ENCODE peak calls at places on chromosome 7, in eight cellular contexts. I is choroid plexus epithelial cell, C is brain microvascular endothelial cell, O is GM20000, B is Caco-2, L is upper lobe of right lung, Q is cardiac fibroblast, W is breast epithelium. N is an unnamed sample.
A peak's percentile ranks its signal among the peaks of the same experiment; 100 is the strongest.

GRCh38 chr7:2635810-2636701 is 4.3 kb downstream of the TTYH3 start:
- DNase-seq in I (no peak), C (no peak), O (no peak), B (no peak), L (peak; percentile 81), Q (peak; percentile 59), W (no peak), N (peak; percentile 45)

GRCh38 chr7:159086301-159086925 is 58.3 kb downstream of the VIPR2 start:
- DNase-seq in I (no peak), C (no peak), O (no peak), B (no peak), L (no peak), Q (no peak), W (no peak), N (peak; percentile 29)

GRCh38 chr7:43905209-43905946 is 1.0 kb downstream of the URGCP start:
- DNase-seq in I (no peak), C (no peak), O (no peak), B (peak; percentile 78), L (no peak), Q (peak; percentile 19), W (peak; percentile 19), N (no peak)

GRCh38 chr7:46713868-46714596 is 793.0 kb upstream of the IGFBP3 start:
- DNase-seq in I (peak; percentile 65), C (peak; percentile 38), O (no peak), B (no peak), L (no peak), Q (no peak), W (no peak), N (no peak)

GRCh38 chr7:151233804-151234203 is 1.5 kb downstream of the CHPF2 start:
- DNase-seq in I (no peak), C (no peak), O (peak; percentile 10), B (no peak), L (no peak), Q (no peak), W (no peak), N (no peak)

GRCh38 chr7:142813262-142813661 is 41.6 kb upstream of the EPHB6 start:
- DNase-seq in I (peak; percentile 83), C (peak; percentile 94), O (no peak), B (peak; percentile 79), L (no peak), Q (peak; percentile 88), W (no peak), N (no peak)

GRCh38 chr7:30703756-30704155 is 21.5 kb upstream of the CRHR2 start:
- DNase-seq in I (no peak), C (no peak), O (no peak), B (no peak), L (no peak), Q (peak; percentile 18), W (no peak), N (no peak)

GRCh38 chr7:44057849-44058758 is 7.3 kb downstream of the PGAM2 start:
- DNase-seq in I (no peak), C (no peak), O (no peak), B (no peak), L (peak; percentile 53), Q (no peak), W (no peak), N (peak; percentile 37)

GRCh38 chr7:5408777-5409176 is 14.9 kb downstream of the TNRC18 start:
- DNase-seq in I (peak; percentile 62), C (peak; percentile 82), O (no peak), B (no peak), L (no peak), Q (peak; percentile 70), W (no peak), N (no peak)

GRCh38 chr7:66043681-66044497 is 31.7 kb upstream of the ASL start:
- DNase-seq in I (peak; percentile 33), C (no peak), O (peak; percentile 26), B (peak; percentile 63), L (peak; percentile 88), Q (no peak), W (peak; percentile 36), N (peak; percentile 50)

GRCh38 chr7:80781561-80781979 is 137.3 kb downstream of the SEMA3C start:
- DNase-seq in I (peak; percentile 84), C (peak; percentile 65), O (no peak), B (no peak), L (no peak), Q (peak; percentile 91), W (peak; percentile 84), N (no peak)

GRCh38 chr7:46606771-46607170 is 685.7 kb upstream of the IGFBP3 start:
- DNase-seq in I (no peak), C (no peak), O (no peak), B (no peak), L (no peak), Q (no peak), W (no peak), N (no peak)

GRCh38 chr7:78620931-78621330 is 822.4 kb downstream of the PHTF2 start:
- DNase-seq in I (peak; percentile 5), C (no peak), O (no peak), B (peak; percentile 47), L (no peak), Q (peak; percentile 16), W (no peak), N (no peak)

GRCh38 chr7:155360495-155361362 is 63.1 kb downstream of the INSIG1 start:
- DNase-seq in I (no peak), C (no peak), O (no peak), B (no peak), L (peak; percentile 53), Q (no peak), W (no peak), N (peak; percentile 71)

GRCh38 chr7:80142853-80143580 is 8.4 kb downstream of the GNAI1 start:
- DNase-seq in I (no peak), C (no peak), O (no peak), B (no peak), L (no peak), Q (no peak), W (no peak), N (no peak)

GRCh38 chr7:50739744-50740455 is 42.8 kb downstream of the GRB10 start:
- DNase-seq in I (no peak), C (no peak), O (no peak), B (no peak), L (no peak), Q (peak; percentile 48), W (no peak), N (no peak)

GRCh38 chr7:90955641-90956207 is 308.5 kb upstream of the FZD1 start:
- DNase-seq in I (no peak), C (no peak), O (no peak), B (no peak), L (no peak), Q (no peak), W (no peak), N (no peak)

GRCh38 chr7:77393261-77393660 is 22.9 kb downstream of the GSAP start:
- DNase-seq in I (peak; percentile 39), C (no peak), O (peak; percentile 67), B (no peak), L (no peak), Q (peak; percentile 63), W (no peak), N (no peak)

GRCh38 chr7:29771081-29771832 is 35.1 kb upstream of the WIPF3 start:
- DNase-seq in I (no peak), C (no peak), O (no peak), B (no peak), L (no peak), Q (no peak), W (no peak), N (no peak)

GRCh38 chr7:904847-905246 is 28.5 kb downstream of the GET4 start:
- DNase-seq in I (peak; percentile 26), C (no peak), O (no peak), B (no peak), L (no peak), Q (peak; percentile 67), W (no peak), N (no peak)

GRCh38 chr7:585229-585711 is 65.6 kb upstream of the PDGFA start:
- DNase-seq in I (peak; percentile 58), C (peak; percentile 77), O (no peak), B (no peak), L (no peak), Q (peak; percentile 73), W (no peak), N (no peak)

GRCh38 chr7:100942038-100942774 is 7.1 kb upstream of the MUC3A start:
- DNase-seq in I (no peak), C (no peak), O (no peak), B (peak; percentile 71), L (no peak), Q (no peak), W (no peak), N (no peak)

DNA sequence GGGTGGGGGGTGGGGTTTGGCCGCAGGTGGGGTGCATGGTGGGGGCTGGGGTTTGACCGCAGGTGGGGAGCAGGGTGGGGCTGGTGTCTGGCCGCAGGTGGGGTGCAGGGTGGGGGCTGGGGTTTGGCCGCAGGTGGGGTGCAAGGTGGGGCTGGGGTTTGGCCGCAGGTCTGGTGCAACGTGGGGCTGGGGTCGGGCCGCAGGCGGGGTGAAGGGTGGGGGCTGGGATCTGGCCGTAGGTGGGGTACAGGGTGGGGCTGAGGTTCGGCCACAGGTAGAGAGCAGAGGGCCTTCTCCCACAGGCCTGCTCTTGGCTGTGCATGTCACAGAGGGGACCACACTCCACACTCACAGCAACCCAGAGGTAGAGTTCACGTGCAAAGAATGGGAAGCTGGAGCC is 586.6 kb downstream of the PTPRN2 start:
- DNase-seq in I (no peak), C (no peak), O (no peak), B (no peak), L (no peak), Q (no peak), W (no peak), N (peak; percentile 22)
- TF ChIP-seq CTCF in I (no peak), C (no peak), O (no peak), B (no peak), L (no peak), Q (no peak), W (no peak), N (no peak)

GRCh38 chr7:37921340-37921805 is 933 bp downstream of the EPDR1 start:
- DNase-seq in I (peak; percentile 60), C (peak; percentile 64), O (peak; percentile 55), B (peak; percentile 12), L (no peak), Q (peak; percentile 36), W (no peak), N (no peak)
- TF ChIP-seq CTCF in I (peak; percentile 29), C (peak; percentile 39), O (peak; percentile 16), B (no peak), L (peak; percentile 18), Q (peak; percentile 26), W (no peak), N (no peak)

DNA sequence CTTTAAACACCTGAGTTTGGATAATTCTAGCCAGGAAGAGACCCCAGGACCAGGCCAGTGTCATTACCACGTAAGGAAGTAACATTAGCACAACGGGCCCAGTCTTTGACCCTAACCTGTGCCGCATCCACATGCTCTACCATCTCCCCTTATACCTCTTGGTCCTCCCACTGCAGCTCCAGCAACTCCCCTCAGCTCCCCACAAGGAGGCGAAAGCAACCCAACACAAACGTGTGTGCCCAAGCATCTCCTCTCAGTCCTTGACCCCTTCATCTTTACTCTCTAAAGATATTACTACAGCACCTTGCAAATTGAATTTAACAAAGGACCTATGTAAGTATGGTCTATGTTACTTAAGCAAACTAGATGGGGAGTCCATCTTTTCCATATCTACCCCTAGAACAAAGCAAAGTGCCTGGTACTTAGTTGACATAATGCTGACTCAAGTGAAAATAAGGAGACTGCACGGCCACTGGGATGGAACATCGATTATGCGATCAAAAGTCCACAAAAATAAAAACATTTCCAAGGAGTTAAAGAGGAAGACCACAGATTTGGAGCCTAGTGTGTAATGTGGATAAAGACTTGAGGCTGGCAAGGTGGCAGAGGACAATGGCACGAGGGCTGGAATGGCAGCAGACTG is 147.7 kb downstream of the JAZF1 start:
- DNase-seq in I (no peak), C (no peak), O (no peak), B (no peak), L (no peak), Q (no peak), W (no peak), N (no peak)
- TF ChIP-seq CTCF in I (peak; percentile 11), C (peak; percentile 27), O (no peak), B (no peak), L (no peak), Q (no peak), W (no peak), N (no peak)

GRCh38 chr7:132899833-132900232 is 182.1 kb downstream of the CHCHD3 start:
- DNase-seq in I (peak; percentile 20), C (no peak), O (no peak), B (no peak), L (no peak), Q (no peak), W (no peak), N (no peak)
- TF ChIP-seq CTCF in I (peak; percentile 41), C (peak; percentile 18), O (no peak), B (no peak), L (no peak), Q (no peak), W (no peak), N (no peak)